ENCODE peak calls at places on chromosomes 3 and 15, in four cellular contexts. U, F, V and O are unnamed samples.

GRCh38 chr3:196694941-196695848 is 16.9 kb downstream of the CEP19 start:
- DNase-seq in U (no peak), F (no peak), V (no peak), O (no peak)

GRCh38 chr3:23235264-23235663 is 32.1 kb downstream of the UBE2E2 start:
- DNase-seq in U (no peak), F (no peak), V (no peak), O (no peak)

GRCh38 chr15:78396976-78397375 is 41.0 kb upstream of the IREB2 start:
- DNase-seq in U (peak; percentile 45), F (peak; percentile 62), V (no peak), O (peak; percentile 70)

GRCh38 chr3:118772036-118773030 is 262.3 kb downstream of the IGSF11 start:
- DNase-seq in U (no peak), F (peak; percentile 6), V (peak; percentile 64), O (no peak)

GRCh38 chr3:50572158-50572557 is 2.8 kb downstream of the HEMK1 start:
- DNase-seq in U (peak; percentile 76), F (peak; percentile 57), V (no peak), O (peak; percentile 66)

GRCh38 chr15:74243431-74243830 is 7.3 kb downstream of the CCDC33 start:
- DNase-seq in U (no peak), F (no peak), V (no peak), O (no peak)

GRCh38 chr15:69540622-69541021 is 88.0 kb downstream of the RPLP1 start:
- DNase-seq in U (no peak), F (no peak), V (no peak), O (no peak)

GRCh38 chr15:51218249-51218648 is 120.1 kb downstream of the CYP19A1 start:
- DNase-seq in U (no peak), F (no peak), V (no peak), O (no peak)

GRCh38 chr3:111369953-111370352 is 172.0 kb upstream of the CD96 start:
- DNase-seq in U (no peak), F (no peak), V (no peak), O (no peak)

GRCh38 chr3:139677341-139678155 is at the start of gene NMNAT3:
- DNase-seq in U (peak; percentile 95), F (peak; percentile 98), V (no peak), O (peak; percentile 77)

GRCh38 chr15:26877842-26878241 is 11.0 kb downstream of the GABRA5 start:
- DNase-seq in U (no peak), F (no peak), V (no peak), O (no peak)
- TF ChIP-seq NR2C2 in U (no peak), F (no peak), V (no peak), O (no peak)

DNA sequence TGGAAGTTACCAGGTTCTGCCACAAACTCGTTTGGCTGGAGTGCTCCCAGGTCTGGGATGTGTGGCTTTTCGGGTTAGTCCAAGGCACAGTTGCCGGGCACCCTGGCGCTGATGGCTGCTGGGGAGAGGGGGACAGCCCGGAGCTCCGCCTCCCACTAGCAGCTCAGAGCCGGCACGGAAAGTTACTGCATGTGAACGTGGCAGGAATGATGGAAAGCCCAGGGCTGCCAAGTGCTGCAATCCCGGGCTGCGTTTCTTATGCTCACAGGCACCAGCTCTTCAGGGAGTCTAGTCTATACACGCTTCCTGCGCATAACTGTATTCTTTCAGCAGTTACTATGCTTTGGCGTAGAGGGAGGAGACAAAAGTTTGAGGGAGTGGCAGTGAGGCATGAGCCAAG is 141.8 kb upstream of the ICE2 start:
- DNase-seq in U (peak; percentile 64), F (no peak), V (no peak), O (no peak)
- TF ChIP-seq NR2C2 in U (no peak), F (no peak), V (no peak), O (no peak)

GRCh38 chr3:56890448-56891083 is 88.8 kb upstream of the ARHGEF3 start:
- DNase-seq in U (no peak), F (no peak), V (no peak), O (no peak)

GRCh38 chr3:56899078-56899477 is 97.3 kb upstream of the ARHGEF3 start:
- DNase-seq in U (no peak), F (no peak), V (no peak), O (no peak)

GRCh38 chr3:56899851-56900250 is 98.1 kb upstream of the ARHGEF3 start:
- DNase-seq in U (no peak), F (no peak), V (no peak), O (no peak)

GRCh38 chr3:56896357-56896756 is 94.6 kb upstream of the ARHGEF3 start:
- DNase-seq in U (no peak), F (no peak), V (no peak), O (no peak)

DNA sequence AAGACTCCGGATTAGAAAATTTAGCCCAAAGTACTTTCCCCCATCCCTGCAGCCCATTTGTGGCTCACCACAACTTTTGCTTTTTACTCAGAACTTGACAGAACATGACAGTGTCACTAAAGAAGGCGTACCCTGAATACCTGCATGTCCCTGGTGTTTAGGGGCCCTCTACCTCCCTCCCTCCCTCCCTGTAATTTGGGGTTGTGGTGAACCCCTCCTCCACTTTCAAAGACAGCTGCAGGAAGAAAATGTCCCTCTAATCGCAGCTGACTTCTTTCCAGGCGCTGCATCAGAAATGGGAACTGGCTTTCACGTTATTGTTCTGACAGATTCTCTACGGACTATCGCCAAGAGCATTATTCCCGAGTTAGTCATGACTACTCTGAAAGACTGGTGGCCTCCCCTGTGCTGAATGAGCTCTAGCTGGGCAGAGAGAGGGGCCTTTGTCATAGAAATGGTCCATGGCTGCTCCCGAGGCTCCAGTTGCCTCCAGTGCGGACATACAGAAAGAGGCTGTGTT is 93.2 kb upstream of the ARHGEF3 start:
- DNase-seq in U (no peak), F (no peak), V (no peak), O (no peak)
- TF ChIP-seq NR2C2 in U (no peak), F (no peak), V (no peak), O (no peak)

GRCh38 chr3:14001136-14001535 is 121.3 kb upstream of the WNT7A start:
- DNase-seq in U (no peak), F (no peak), V (no peak), O (no peak)

GRCh38 chr3:14007006-14007405 is 117.7 kb downstream of the CHCHD4 start:
- DNase-seq in U (no peak), F (no peak), V (no peak), O (no peak)
- TF ChIP-seq NR2C2 in U (no peak), F (no peak), V (no peak), O (no peak)

DNA sequence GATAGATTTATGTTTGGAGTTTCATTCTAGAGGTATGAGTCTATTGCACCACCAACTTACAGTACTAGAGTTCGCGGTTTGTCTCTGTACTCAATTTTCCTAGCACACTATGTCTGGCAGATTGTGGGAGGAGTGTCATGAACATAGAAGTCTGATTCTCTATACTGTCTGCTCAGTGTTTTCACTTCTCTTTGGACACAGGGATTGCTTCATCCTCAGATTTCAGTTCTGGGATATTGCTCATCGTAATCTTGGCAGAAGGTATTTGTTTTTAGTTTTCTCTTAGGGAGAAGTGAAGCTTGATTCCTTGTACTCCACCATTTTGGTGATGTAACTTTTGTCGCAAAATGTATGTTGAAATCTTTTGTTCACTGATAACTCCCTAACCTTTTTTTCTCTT is 27.8 kb upstream of the AZI2 start:
- DNase-seq in U (no peak), F (no peak), V (no peak), O (no peak)
- TF ChIP-seq NR2C2 in U (no peak), F (no peak), V (no peak), O (no peak)

GRCh38 chr3:157650191-157650590 is 147.0 kb upstream of the VEPH1 start:
- DNase-seq in U (no peak), F (no peak), V (no peak), O (no peak)
- TF ChIP-seq NR2C2 in U (no peak), F (no peak), V (no peak), O (no peak)

GRCh38 chr3:33926998-33927605 is 128.7 kb downstream of the PDCD6IP start:
- DNase-seq in U (no peak), F (no peak), V (no peak), O (no peak)

GRCh38 chr3:33931512-33931911 is 133.1 kb downstream of the PDCD6IP start:
- DNase-seq in U (no peak), F (no peak), V (no peak), O (no peak)

GRCh38 chr3:33932010-33932764 is 133.8 kb downstream of the PDCD6IP start:
- DNase-seq in U (no peak), F (no peak), V (no peak), O (no peak)

GRCh38 chr3:33929813-33930212 is 131.4 kb downstream of the PDCD6IP start:
- DNase-seq in U (no peak), F (no peak), V (no peak), O (no peak)
- TF ChIP-seq NR2C2 in U (no peak), F (no peak), V (no peak), O (no peak)

DNA sequence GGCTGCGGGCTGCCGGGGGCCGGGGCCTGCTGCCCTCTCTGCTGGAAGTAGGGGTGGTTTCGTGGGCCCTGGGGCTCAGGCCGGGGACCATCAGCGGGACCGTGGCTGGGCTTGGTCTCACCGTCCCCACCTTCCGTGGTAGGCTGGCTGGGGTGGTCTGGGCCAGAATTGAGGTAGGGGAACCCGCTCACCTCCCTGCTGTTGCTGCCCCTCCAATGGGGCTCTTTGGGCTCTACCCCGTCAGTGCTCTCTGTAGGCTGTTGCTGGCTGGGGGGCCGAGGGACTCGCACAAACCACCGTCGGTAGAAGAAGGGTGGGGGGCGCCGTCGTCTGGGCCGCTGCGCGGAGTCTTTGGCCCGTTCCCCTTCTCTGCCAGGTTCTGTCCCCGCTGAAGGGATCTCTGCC is 23.4 kb downstream of the RGMA start:
- DNase-seq in U (no peak), F (no peak), V (no peak), O (no peak)
- TF ChIP-seq NR2C2 in U (no peak), F (no peak), V (no peak), O (no peak)

GRCh38 chr3:54681706-54682105 is 246.2 kb downstream of the LRTM1 start:
- DNase-seq in U (no peak), F (no peak), V (no peak), O (no peak)
- TF ChIP-seq NR2C2 in U (no peak), F (no peak), V (no peak), O (no peak)